ENCODE peak calls at places on chromosomes 4 and X, in seven cellular contexts. E, T, W, S, R, X and H are unnamed samples.

GRCh38 chr4:15935504-15936392 is 2.8 kb downstream of the FGFBP1 start:
- DNase-seq in E (no peak), T (no peak), W (no peak), S (no peak), R (no peak), X (no peak), H (no peak)

GRCh38 chr4:704198-704891 is 1.3 kb upstream of the PCGF3 start:
- DNase-seq in E (no peak), T (no peak), W (no peak), S (no peak), R (no peak), X (no peak), H (no peak)

GRCh38 chr4:88138561-88138960 is 19.9 kb downstream of the ABCG2 start:
- DNase-seq in E (no peak), T (no peak), W (no peak), S (no peak), R (no peak), X (no peak), H (no peak)

GRCh38 chr4:104772849-104773248 is 278.2 kb upstream of the CXXC4 start:
- DNase-seq in E (no peak), T (no peak), W (no peak), S (no peak), R (no peak), X (no peak), H (no peak)

GRCh38 chr4:113131621-113132020 is 82.2 kb downstream of the ANK2 start:
- DNase-seq in E (no peak), T (no peak), W (no peak), S (no peak), R (no peak), X (no peak), H (no peak)

GRCh38 chrX:15043538-15043937 is 170.3 kb downstream of the MOSPD2 start:
- DNase-seq in E (no peak), T (no peak), W (no peak), S (no peak), R (no peak), X (no peak), H (no peak)

GRCh38 chr4:177005801-177006230 is 213.1 kb upstream of the VEGFC start:
- DNase-seq in E (peak; percentile 95), T (no peak), W (no peak), S (no peak), R (no peak), X (no peak), H (no peak)

GRCh38 chr4:10753856-10754384 is 69.4 kb upstream of the CLNK start:
- DNase-seq in E (no peak), T (no peak), W (no peak), S (no peak), R (no peak), X (no peak), H (no peak)

GRCh38 chr4:20831746-20832145 is 131.5 kb downstream of the PACRGL start:
- DNase-seq in E (no peak), T (no peak), W (no peak), S (no peak), R (no peak), X (no peak), H (no peak)

GRCh38 chr4:122625156-122625555 is 4.3 kb upstream of the IL21 start:
- DNase-seq in E (no peak), T (no peak), W (no peak), S (no peak), R (no peak), X (no peak), H (no peak)

GRCh38 chrX:80285131-80285773 is 135.0 kb upstream of the TENT5D start:
- DNase-seq in E (peak; percentile 26), T (peak; percentile 3), W (no peak), S (peak; percentile 61), R (no peak), X (peak; percentile 61), H (no peak)

GRCh38 chr4:56937262-56937661 is 29.6 kb downstream of the REST start:
- DNase-seq in E (peak; percentile 98), T (no peak), W (no peak), S (no peak), R (no peak), X (no peak), H (no peak)

GRCh38 chrX:22686138-22686541 is 313.6 kb upstream of the DDX53 start:
- DNase-seq in E (no peak), T (no peak), W (no peak), S (peak; percentile 4), R (no peak), X (no peak), H (no peak)

GRCh38 chrX:46447384-46447783 is 97.8 kb downstream of the ZNF674 start:
- DNase-seq in E (peak; percentile 9), T (no peak), W (no peak), S (no peak), R (no peak), X (no peak), H (no peak)

GRCh38 chrX:119015407-119016242 is 41.2 kb downstream of the LONRF3 start:
- DNase-seq in E (peak; percentile 90), T (peak; percentile 59), W (no peak), S (no peak), R (peak; percentile 11), X (no peak), H (peak; percentile 77)

GRCh38 chr4:8046925-8047541 is 107.4 kb upstream of the AFAP1 start:
- DNase-seq in E (no peak), T (no peak), W (no peak), S (no peak), R (peak; percentile 76), X (no peak), H (no peak)

GRCh38 chrX:12997898-12998687 is 23.2 kb downstream of the TMSB4X start:
- DNase-seq in E (no peak), T (no peak), W (no peak), S (no peak), R (peak; percentile 78), X (no peak), H (no peak)

GRCh38 chrX:30957753-30958152 is 68.7 kb upstream of the TAB3 start:
- DNase-seq in E (peak; percentile 80), T (no peak), W (no peak), S (peak; percentile 21), R (no peak), X (no peak), H (no peak)

GRCh38 chr4:2714071-2714770 is 41.9 kb downstream of the TNIP2 start:
- DNase-seq in E (peak; percentile 58), T (no peak), W (no peak), S (peak; percentile 16), R (no peak), X (no peak), H (no peak)
- TF ChIP-seq CTCF in E (no peak), T (no peak), W (no peak), S (peak; percentile 24), R (no peak), X (no peak), H (no peak)

GRCh38 chr4:23021040-23021439 is 328.3 kb downstream of the GBA3 start:
- DNase-seq in E (no peak), T (no peak), W (no peak), S (no peak), R (no peak), X (no peak), H (no peak)

GRCh38 chr4:23023666-23024065 is 330.9 kb downstream of the GBA3 start:
- DNase-seq in E (peak; percentile 43), T (no peak), W (no peak), S (no peak), R (no peak), X (no peak), H (no peak)

GRCh38 chr4:23023121-23023520 is 330.4 kb downstream of the GBA3 start:
- DNase-seq in E (no peak), T (no peak), W (no peak), S (no peak), R (peak; percentile 63), X (no peak), H (no peak)

GRCh38 chr4:23016981-23017380 is 324.2 kb downstream of the GBA3 start:
- DNase-seq in E (no peak), T (no peak), W (no peak), S (no peak), R (no peak), X (no peak), H (no peak)

DNA sequence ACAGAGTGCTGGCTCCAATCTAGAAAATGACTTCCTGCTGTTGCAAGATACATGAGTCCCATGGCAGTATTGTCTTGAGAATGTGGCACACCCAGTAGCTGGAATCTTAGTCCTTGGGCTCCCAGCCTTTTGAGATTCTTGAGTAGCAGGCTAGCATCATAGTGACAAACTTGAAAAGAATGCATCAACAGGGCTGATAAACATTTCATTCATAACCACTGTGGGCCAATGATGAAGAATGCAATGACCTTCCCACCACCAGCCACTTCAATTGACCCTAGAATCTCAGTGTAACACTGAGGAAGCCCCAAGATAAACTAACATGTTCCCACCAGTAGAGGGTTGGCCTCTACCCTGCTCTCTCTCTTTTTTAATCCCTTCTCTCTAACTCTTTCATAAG is 329.3 kb downstream of the GBA3 start:
- DNase-seq in E (peak; percentile 69), T (no peak), W (no peak), S (no peak), R (no peak), X (no peak), H (no peak)
- TF ChIP-seq CTCF in E (no peak), T (no peak), W (no peak), S (no peak), R (no peak), X (no peak), H (no peak)

GRCh38 chr4:137075586-137075985 is 456.7 kb downstream of the PCDH18 start:
- DNase-seq in E (no peak), T (no peak), W (no peak), S (no peak), R (no peak), X (no peak), H (no peak)

GRCh38 chr4:137065306-137065705 is 467.0 kb downstream of the PCDH18 start:
- DNase-seq in E (no peak), T (no peak), W (no peak), S (no peak), R (no peak), X (peak; percentile 1), H (no peak)

GRCh38 chr4:137069473-137069872 is 462.8 kb downstream of the PCDH18 start:
- DNase-seq in E (no peak), T (no peak), W (no peak), S (no peak), R (no peak), X (peak; percentile 17), H (no peak)

GRCh38 chr4:137070614-137071013 is 461.7 kb downstream of the PCDH18 start:
- DNase-seq in E (no peak), T (no peak), W (no peak), S (no peak), R (no peak), X (peak; percentile 35), H (no peak)
- TF ChIP-seq CTCF in E (no peak), T (no peak), W (no peak), S (no peak), R (no peak), X (peak; percentile 33), H (no peak)

GRCh38 chrX:107025538-107025937 is 25.5 kb upstream of the MORC4 start:
- DNase-seq in E (peak; percentile 32), T (peak; percentile 31), W (no peak), S (peak; percentile 55), R (no peak), X (peak; percentile 54), H (no peak)
- TF ChIP-seq CTCF in E (peak; percentile 56), T (peak; percentile 76), W (no peak), S (peak; percentile 59), R (peak; percentile 52), X (peak; percentile 65), H (no peak)